ENCODE peak calls at places on chromosomes 4 and X, in eight cellular contexts. V, G, I, O, L, Q, P and B are unnamed samples.

GRCh38 chr4:11472535-11472934 is 43.8 kb upstream of the HS3ST1 start:
- DNase-seq in O (no peak), L (no peak), P (no peak), G (no peak), I (no peak), V (no peak), Q (no peak), B (no peak)

GRCh38 chrX:75228854-75229253 is 45.0 kb upstream of the UPRT start:
- DNase-seq in P (no peak), L (no peak), V (no peak), I (no peak), O (no peak), Q (no peak), G (no peak), B (no peak)

GRCh38 chrX:12975999-12976558 is 1.2 kb downstream of the TMSB4X start:
- DNase-seq in I (no peak), V (peak; percentile 57), G (peak; percentile 69), L (peak; percentile 51), P (peak; percentile 20), Q (peak; percentile 39), O (peak; percentile 41), B (no peak)

GRCh38 chr4:90495211-90495610 is 368.0 kb downstream of the CCSER1 start:
- DNase-seq in Q (no peak), V (no peak), G (no peak), L (no peak), O (no peak), I (no peak), P (no peak), B (no peak)

GRCh38 chr4:39042365-39042764 is 10.2 kb upstream of the TMEM156 start:
- DNase-seq in Q (no peak), O (no peak), I (no peak), G (no peak), P (no peak), L (peak; percentile 29), V (no peak), B (no peak)

GRCh38 chr4:74056858-74057562 is 18.5 kb upstream of the CXCL3 start:
- DNase-seq in P (no peak), G (no peak), I (no peak), Q (peak; percentile 88), V (no peak), L (no peak), O (no peak), B (no peak)

GRCh38 chrX:1466971-1467561 is 14.4 kb upstream of the ASMTL start:
- DNase-seq in L (no peak), G (peak; percentile 81), I (no peak), Q (no peak), V (peak; percentile 73), P (no peak), O (no peak), B (no peak)

GRCh38 chr4:183175631-183176232 is 76.7 kb downstream of the WWC2 start:
- DNase-seq in V (no peak), O (no peak), L (no peak), Q (peak; percentile 64), I (no peak), P (no peak), G (no peak), B (no peak)

GRCh38 chr4:10582059-10582686 is 102.4 kb downstream of the CLNK start:
- DNase-seq in P (no peak), L (no peak), G (peak; percentile 62), O (no peak), I (no peak), Q (peak; percentile 65), V (peak; percentile 30), B (no peak)

GRCh38 chr4:20252656-20253271 is 1.1 kb downstream of the SLIT2 start:
- DNase-seq in O (peak; percentile 29), Q (peak; percentile 68), L (peak; percentile 20), G (peak; percentile 46), P (no peak), I (no peak), V (no peak), B (no peak)

GRCh38 chr4:6194458-6195195 is 5.7 kb downstream of the JAKMIP1 start:
- DNase-seq in G (peak; percentile 25), I (no peak), P (no peak), Q (no peak), L (no peak), O (no peak), V (no peak), B (no peak)

GRCh38 chr4:180827193-180827592 is 1416.0 kb upstream of the TENM3 start:
- DNase-seq in I (no peak), Q (peak; percentile 33), O (no peak), L (no peak), V (no peak), G (no peak), P (no peak), B (no peak)

GRCh38 chr4:146072381-146072780 is 103.1 kb upstream of the LSM6 start:
- DNase-seq in Q (no peak), L (no peak), O (no peak), V (no peak), G (no peak), I (no peak), P (no peak), B (no peak)

GRCh38 chr4:94497690-94498089 is 45.9 kb downstream of the PDLIM5 start:
- DNase-seq in Q (no peak), P (no peak), G (no peak), V (no peak), L (no peak), O (no peak), I (no peak), B (no peak)